ENCODE peak calls at places on chromosome 5, in eight cellular contexts. F is cardiac muscle cell, N is pancreas, E is spleen, U is lung, C is gastrocnemius medialis, R is astrocyte, G is A549. H is an unnamed sample.

GRCh38 chr5:59519338-59519737 is 374.2 kb downstream of the PDE4D start:
- DNase-seq in G (no peak), E (no peak), F (no peak), C (no peak), N (no peak), U (no peak), R (no peak), H (no peak)

GRCh38 chr5:105544300-105544699 is 1981.7 kb upstream of the NUDT12 start:
- DNase-seq in G (no peak), C (no peak), F (no peak), U (no peak), R (no peak), E (no peak), N (no peak), H (peak; percentile 65)

GRCh38 chr5:110414360-110414759 is 312.1 kb downstream of the TMEM232 start:
- DNase-seq in F (no peak), R (peak; percentile 19), N (no peak), E (no peak), U (no peak), G (no peak), C (no peak), H (peak; percentile 18)

GRCh38 chr5:132209901-132210545 is 17.6 kb downstream of the P4HA2 start:
- DNase-seq in G (no peak), N (peak; percentile 8), F (no peak), U (no peak), E (no peak), C (no peak), R (no peak), H (no peak)

GRCh38 chr5:31343946-31344345 is 150.5 kb downstream of the CDH6 start:
- DNase-seq in C (no peak), U (no peak), R (no peak), G (no peak), F (no peak), N (no peak), E (no peak), H (no peak)

GRCh38 chr5:2153808-2154207 is 271.1 kb upstream of the IRX4 start:
- DNase-seq in U (no peak), N (no peak), C (no peak), F (no peak), G (no peak), E (peak; percentile 62), R (no peak), H (no peak)

GRCh38 chr5:172729588-172729987 is 41.4 kb downstream of the DUSP1 start:
- DNase-seq in U (no peak), F (no peak), N (no peak), R (no peak), E (peak; percentile 68), G (no peak), C (no peak), H (no peak)

GRCh38 chr5:95809414-95809960 is 13.0 kb downstream of the GLRX start:
- DNase-seq in U (no peak), N (no peak), E (no peak), R (peak; percentile 33), G (no peak), C (peak; percentile 71), F (no peak), H (no peak)

GRCh38 chr5:150636391-150637244 is 3.8 kb upstream of the SYNPO start:
- DNase-seq in U (peak; percentile 69), C (peak; percentile 76), N (peak; percentile 75), G (no peak), R (peak; percentile 71), F (peak; percentile 44), E (no peak), H (peak; percentile 69)

GRCh38 chr5:133663380-133664054 is 51.2 kb upstream of the FSTL4 start:
- DNase-seq in E (no peak), G (no peak), F (no peak), N (no peak), C (no peak), U (peak; percentile 21), R (no peak), H (no peak)

GRCh38 chr5:14718778-14719177 is 54.3 kb downstream of the OTULIN start:
- DNase-seq in F (no peak), C (no peak), G (no peak), R (no peak), U (no peak), N (no peak), E (no peak), H (no peak)

GRCh38 chr5:146860213-146860891 is 18.2 kb downstream of the PPP2R2B start:
- DNase-seq in F (no peak), N (no peak), G (no peak), R (peak; percentile 81), C (no peak), E (no peak), U (no peak), H (no peak)

GRCh38 chr5:143733635-143734341 is 78.2 kb upstream of the HMHB1 start:
- DNase-seq in U (no peak), F (no peak), C (no peak), E (no peak), R (peak; percentile 68), G (no peak), N (no peak), H (no peak)

GRCh38 chr5:180437336-180437735 is 56.8 kb upstream of the CNOT6 start:
- DNase-seq in C (no peak), G (no peak), U (no peak), N (no peak), R (no peak), E (no peak), F (no peak), H (no peak)

GRCh38 chr5:20166496-20166895 is 178.5 kb upstream of the CDH18 start:
- DNase-seq in N (no peak), G (no peak), R (peak; percentile 17), E (no peak), F (no peak), C (no peak), U (no peak), H (no peak)

GRCh38 chr5:3139596-3139995 is 388.1 kb upstream of the IRX2 start:
- DNase-seq in C (no peak), E (no peak), R (peak; percentile 78), F (no peak), G (no peak), U (no peak), N (no peak), H (no peak)

GRCh38 chr5:138635268-138635667 is 60.1 kb upstream of the HSPA9 start:
- DNase-seq in G (no peak), E (no peak), N (no peak), U (no peak), C (no peak), F (no peak), R (peak; percentile 14), H (no peak)
- TF ChIP-seq CTCF in G (no peak), E (no peak), N (no peak), U (no peak), C (no peak), F (no peak), R (no peak), H (no peak)

GRCh38 chr5:179233909-179234562 is 111.2 kb downstream of the ADAMTS2 start:
- DNase-seq in E (peak; percentile 41), R (no peak), F (no peak), C (no peak), U (no peak), G (no peak), N (no peak), H (no peak)

GRCh38 chr5:179230061-179230461 is 115.2 kb downstream of the ADAMTS2 start:
- DNase-seq in F (no peak), U (no peak), G (no peak), N (no peak), C (no peak), E (peak; percentile 61), R (no peak), H (no peak)

GRCh38 chr5:179234563-179235135 is 110.6 kb downstream of the ADAMTS2 start:
- DNase-seq in U (no peak), C (no peak), G (no peak), F (no peak), R (no peak), E (peak; percentile 43), N (no peak), H (no peak)

GRCh38 chr5:179231309-179231708 is 114.0 kb downstream of the ADAMTS2 start:
- DNase-seq in C (no peak), N (no peak), F (no peak), U (no peak), E (no peak), R (no peak), G (no peak), H (no peak)

GRCh38 chr5:179232091-179232490 is 113.2 kb downstream of the ADAMTS2 start:
- DNase-seq in U (no peak), G (no peak), C (no peak), N (no peak), E (peak; percentile 38), R (no peak), F (no peak), H (no peak)
- H3K27ac ChIP-seq in U (no peak overlapping the region), G (no peak overlapping the region), C (no peak overlapping the region), N (no peak overlapping the region), E (no peak overlapping the region), R (no peak overlapping the region), F (no peak overlapping the region), H (no peak overlapping the region)

DNA sequence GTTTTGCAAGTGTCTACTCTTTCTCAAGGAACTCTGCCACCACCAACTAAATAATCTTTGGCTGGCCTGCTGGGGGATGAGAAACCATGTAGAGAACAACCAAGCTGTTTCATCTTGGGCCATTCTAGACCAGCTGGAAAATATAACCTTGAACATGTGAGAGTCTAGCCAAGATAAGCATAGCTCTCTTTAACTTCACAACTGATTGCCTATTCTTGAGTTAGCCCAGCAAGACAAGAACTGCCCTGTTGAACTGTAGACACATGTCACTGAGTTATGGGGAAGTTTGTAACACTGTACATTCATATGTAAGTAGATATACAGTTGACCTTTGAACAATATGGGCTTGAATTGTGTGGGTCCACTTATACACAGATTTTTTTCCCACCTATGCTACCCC is 44.4 kb downstream of the NUP155 start:
- DNase-seq in E (no peak), N (no peak), F (no peak), C (no peak), G (no peak), R (no peak), U (no peak), H (no peak)
- H3K4me1 ChIP-seq in E (no peaks in the 10 kb centered on the region), N (no peaks in the 10 kb centered on the region), F (no peaks in the 10 kb centered on the region), C (no peaks in the 10 kb centered on the region), G (no peaks in the 10 kb centered on the region), R (no peaks in the 10 kb centered on the region), U (no peaks in the 10 kb centered on the region), H (no peaks in the 10 kb centered on the region)

GRCh38 chr5:71978216-71978615 is 129.1 kb upstream of the MAP1B start:
- DNase-seq in N (no peak), U (no peak), F (no peak), G (no peak), C (no peak), R (no peak), E (no peak), H (no peak)
- TF ChIP-seq CTCF in N (no peak), U (no peak), F (no peak), G (no peak), C (no peak), R (no peak), E (no peak), H (no peak)

DNA sequence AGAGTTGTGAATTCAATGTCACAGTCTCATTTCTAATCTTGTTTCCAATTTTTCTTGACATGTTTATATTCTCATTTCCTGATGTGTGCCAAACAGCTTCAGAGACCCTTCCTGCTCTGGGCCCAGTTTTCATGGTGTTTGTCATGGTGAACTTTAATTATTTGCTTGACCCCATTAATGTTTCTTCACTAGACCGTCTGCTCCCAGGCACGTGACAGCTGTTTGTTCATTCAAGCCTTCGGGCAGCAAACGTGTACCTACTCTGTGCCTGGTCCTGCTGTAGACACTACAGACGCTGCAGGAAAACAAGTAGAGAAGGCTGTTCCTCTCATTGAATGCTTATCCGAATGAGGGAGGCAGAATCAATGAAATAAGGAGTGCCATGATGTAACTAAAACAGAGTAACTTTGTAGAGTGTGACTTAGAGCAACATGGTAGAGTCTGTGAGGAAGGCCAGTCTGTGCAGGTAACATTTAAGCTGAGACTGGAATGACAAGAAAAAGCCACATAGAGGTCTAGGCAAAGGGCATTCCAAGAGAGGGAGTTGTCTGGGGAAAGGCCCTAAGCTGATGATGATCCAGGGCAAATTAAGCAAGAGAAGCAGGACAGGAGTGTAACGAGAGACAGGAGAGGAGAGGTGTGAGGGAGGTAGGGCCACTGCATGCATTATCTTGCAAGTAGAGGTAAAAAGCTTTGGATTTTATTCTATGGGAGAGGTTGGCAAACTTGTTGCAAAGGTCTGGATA is 191.4 kb downstream of the SEMA5A start:
- DNase-seq in E (no peak), G (no peak), F (no peak), N (no peak), U (no peak), C (no peak), R (no peak), H (no peak)
- H3K27ac ChIP-seq in E (no peak overlapping the region), G (no peak overlapping the region), F (no peak overlapping the region), N (peak overlapping the region; percentile 15), U (no peak overlapping the region), C (no peak overlapping the region), R (no peak overlapping the region), H (no peak overlapping the region)

H was measured in A673.